ENCODE peak calls at places on chromosomes 12 and 14, in five cellular contexts. T, C, F, S and K are unnamed samples.
A peak's percentile ranks its signal among the peaks of the same experiment; 100 is the strongest.

GRCh38 chr14:51513281-51513680 is 138.4 kb upstream of the FRMD6 start:
- DNase-seq in F (no peak), C (no peak), T (no peak), S (no peak), K (no peak)

GRCh38 chr12:131436922-131437705 is 273.8 kb upstream of the SFSWAP start:
- DNase-seq in S (no peak), T (no peak), C (no peak), F (no peak), K (no peak)

GRCh38 chr12:88756153-88756552 is 175.9 kb upstream of the KITLG start:
- DNase-seq in F (no peak), C (no peak), S (no peak), T (no peak), K (no peak)

GRCh38 chr12:117521327-117521726 is 159.9 kb upstream of the NOS1 start:
- DNase-seq in C (peak; percentile 91), T (no peak), F (peak; percentile 16), S (no peak), K (peak; percentile 35)

GRCh38 chr14:34993444-34993843 is 10.7 kb downstream of the SRP54 start:
- DNase-seq in S (no peak), C (no peak), T (no peak), F (no peak), K (no peak)

GRCh38 chr12:71958993-71959588 is 20.4 kb downstream of the TPH2 start:
- DNase-seq in T (no peak), F (no peak), C (no peak), S (no peak), K (no peak)

GRCh38 chr14:55245657-55246268 is 25.5 kb upstream of the FBXO34 start:
- DNase-seq in F (peak; percentile 50), C (peak; percentile 11), S (peak; percentile 38), T (no peak), K (peak; percentile 12)

GRCh38 chr12:50786498-50787231 is 22.8 kb downstream of the ATF1 start:
- DNase-seq in S (no peak), C (no peak), F (peak; percentile 86), T (no peak), K (no peak)

GRCh38 chr12:71415336-71416231 is 24.0 kb upstream of the LGR5 start:
- DNase-seq in C (peak; percentile 5), S (peak; percentile 73), T (no peak), F (peak; percentile 70), K (peak; percentile 49)

GRCh38 chr12:24803406-24804245 is 145.3 kb downstream of the BCAT1 start:
- DNase-seq in S (no peak), C (peak; percentile 64), T (no peak), F (no peak), K (peak; percentile 14)

GRCh38 chr12:110351119-110351518 is 52.4 kb downstream of the ANAPC7 start:
- DNase-seq in C (no peak), T (no peak), S (no peak), F (no peak), K (no peak)

GRCh38 chr12:98594050-98594853 is 766 bp downstream of the SLC25A3 start:
- DNase-seq in C (no peak), T (no peak), S (peak; percentile 45), F (peak; percentile 37), K (peak; percentile 9)

GRCh38 chr12:39102474-39103209 is 197.3 kb upstream of the CPNE8 start:
- DNase-seq in F (peak; percentile 5), S (no peak), C (no peak), T (no peak), K (no peak)

GRCh38 chr12:95721320-95721719 is 69.2 kb downstream of the NTN4 start:
- DNase-seq in S (no peak), T (no peak), C (no peak), F (no peak), K (no peak)

GRCh38 chr12:50057000-50057841 is at the start of gene ASIC1:
- DNase-seq in C (peak; percentile 49), T (no peak), S (peak; percentile 83), F (peak; percentile 90), K (peak; percentile 11)

GRCh38 chr14:33745163-33745562 is 205.7 kb downstream of the EGLN3 start:
- DNase-seq in F (no peak), C (no peak), T (no peak), S (no peak), K (no peak)

GRCh38 chr12:104667139-104667538 is 210.4 kb downstream of the CHST11 start:
- DNase-seq in F (peak; percentile 53), S (no peak), C (peak; percentile 76), T (no peak), K (no peak)

GRCh38 chr12:44640831-44641230 is 235.3 kb downstream of the NELL2 start:
- DNase-seq in S (no peak), T (no peak), C (no peak), F (no peak), K (no peak)

GRCh38 chr14:60658116-60658515 is 8.8 kb upstream of the SIX1 start:
- DNase-seq in S (no peak), F (no peak), C (no peak), T (no peak), K (no peak)

GRCh38 chr12:127260531-127260930 is 1006.4 kb upstream of the TMEM132C start:
- DNase-seq in T (no peak), F (peak; percentile 29), C (no peak), S (no peak), K (no peak)

GRCh38 chr12:78156751-78157150 is 326.1 kb downstream of the NAV3 start:
- DNase-seq in T (no peak), F (no peak), S (no peak), C (no peak), K (no peak)